ENCODE peak calls at places on chromosomes 5 and 9, in six cellular contexts. One of them, this sample, is unnamed.

GRCh38 chr5:159082491-159082890 is 17.2 kb downstream of the EBF1 start:
- DNase-seq in body of pancreas: no peak
- DNase-seq in esophagus squamous epithelium: no peak
- DNase-seq in adrenal gland: no peak
- DNase-seq in kidney: no peak
- DNase-seq in CD8-positive, alpha-beta memory T cell: no peak
- DNase-seq in this sample: no peak

GRCh38 chr9:35067056-35067455 is 5.4 kb downstream of the VCP start:
- DNase-seq in adrenal gland: no peak
- DNase-seq in CD8-positive, alpha-beta memory T cell: no peak
- DNase-seq in body of pancreas: no peak
- DNase-seq in kidney: no peak
- DNase-seq in esophagus squamous epithelium: no peak
- DNase-seq in this sample: no peak

GRCh38 chr9:128494108-128494742 is 10.3 kb upstream of the GLE1 start:
- DNase-seq in kidney: peak; percentile 93
- DNase-seq in esophagus squamous epithelium: no peak
- DNase-seq in body of pancreas: peak; percentile 70
- DNase-seq in adrenal gland: peak; percentile 56
- DNase-seq in CD8-positive, alpha-beta memory T cell: no peak
- DNase-seq in this sample: no peak

GRCh38 chr5:175617447-175617846 is 40.4 kb upstream of the HRH2 start:
- DNase-seq in kidney: no peak
- DNase-seq in adrenal gland: no peak
- DNase-seq in CD8-positive, alpha-beta memory T cell: no peak
- DNase-seq in esophagus squamous epithelium: no peak
- DNase-seq in body of pancreas: no peak
- DNase-seq in this sample: no peak

GRCh38 chr5:1435369-1435768 is 9.9 kb downstream of the SLC6A3 start:
- DNase-seq in kidney: no peak
- DNase-seq in adrenal gland: no peak
- DNase-seq in CD8-positive, alpha-beta memory T cell: no peak
- DNase-seq in body of pancreas: no peak
- DNase-seq in esophagus squamous epithelium: no peak
- DNase-seq in this sample: no peak

GRCh38 chr9:6931913-6932312 is 174.1 kb downstream of the KDM4C start:
- DNase-seq in kidney: no peak
- DNase-seq in CD8-positive, alpha-beta memory T cell: no peak
- DNase-seq in esophagus squamous epithelium: no peak
- DNase-seq in adrenal gland: peak; percentile 93
- DNase-seq in body of pancreas: peak; percentile 55
- DNase-seq in this sample: no peak

GRCh38 chr5:158485604-158486081 is 614.1 kb downstream of the EBF1 start:
- DNase-seq in CD8-positive, alpha-beta memory T cell: no peak
- DNase-seq in kidney: no peak
- DNase-seq in body of pancreas: no peak
- DNase-seq in adrenal gland: no peak
- DNase-seq in esophagus squamous epithelium: no peak
- DNase-seq in this sample: no peak

GRCh38 chr5:135220394-135221186 is 178.4 kb downstream of the MACROH2A1 start:
- DNase-seq in CD8-positive, alpha-beta memory T cell: no peak
- DNase-seq in body of pancreas: no peak
- DNase-seq in kidney: peak; percentile 32
- DNase-seq in adrenal gland: no peak
- DNase-seq in esophagus squamous epithelium: no peak
- DNase-seq in this sample: no peak

GRCh38 chr9:35515766-35516165 is 25.9 kb downstream of the RUSC2 start:
- DNase-seq in adrenal gland: no peak
- DNase-seq in CD8-positive, alpha-beta memory T cell: no peak
- DNase-seq in esophagus squamous epithelium: no peak
- DNase-seq in body of pancreas: peak; percentile 31
- DNase-seq in kidney: no peak
- DNase-seq in this sample: no peak

GRCh38 chr5:153968761-153969562 is 69.7 kb downstream of the FAM114A2 start:
- DNase-seq in esophagus squamous epithelium: no peak
- DNase-seq in CD8-positive, alpha-beta memory T cell: no peak
- DNase-seq in body of pancreas: peak; percentile 50
- DNase-seq in adrenal gland: no peak
- DNase-seq in kidney: no peak
- DNase-seq in this sample: no peak

GRCh38 chr5:153964201-153965101 is 74.3 kb downstream of the FAM114A2 start:
- DNase-seq in kidney: no peak
- DNase-seq in body of pancreas: no peak
- DNase-seq in esophagus squamous epithelium: no peak
- DNase-seq in CD8-positive, alpha-beta memory T cell: no peak
- DNase-seq in adrenal gland: peak; percentile 22
- DNase-seq in this sample: no peak

GRCh38 chr5:153960269-153961215 is 78.2 kb downstream of the FAM114A2 start:
- DNase-seq in adrenal gland: no peak
- DNase-seq in esophagus squamous epithelium: no peak
- DNase-seq in CD8-positive, alpha-beta memory T cell: peak; percentile 4
- DNase-seq in body of pancreas: no peak
- DNase-seq in kidney: no peak
- DNase-seq in this sample: no peak

GRCh38 chr5:153969563-153969895 is 69.2 kb downstream of the FAM114A2 start:
- DNase-seq in kidney: no peak
- DNase-seq in esophagus squamous epithelium: no peak
- DNase-seq in CD8-positive, alpha-beta memory T cell: no peak
- DNase-seq in body of pancreas: no peak
- DNase-seq in adrenal gland: no peak
- DNase-seq in this sample: no peak

DNA sequence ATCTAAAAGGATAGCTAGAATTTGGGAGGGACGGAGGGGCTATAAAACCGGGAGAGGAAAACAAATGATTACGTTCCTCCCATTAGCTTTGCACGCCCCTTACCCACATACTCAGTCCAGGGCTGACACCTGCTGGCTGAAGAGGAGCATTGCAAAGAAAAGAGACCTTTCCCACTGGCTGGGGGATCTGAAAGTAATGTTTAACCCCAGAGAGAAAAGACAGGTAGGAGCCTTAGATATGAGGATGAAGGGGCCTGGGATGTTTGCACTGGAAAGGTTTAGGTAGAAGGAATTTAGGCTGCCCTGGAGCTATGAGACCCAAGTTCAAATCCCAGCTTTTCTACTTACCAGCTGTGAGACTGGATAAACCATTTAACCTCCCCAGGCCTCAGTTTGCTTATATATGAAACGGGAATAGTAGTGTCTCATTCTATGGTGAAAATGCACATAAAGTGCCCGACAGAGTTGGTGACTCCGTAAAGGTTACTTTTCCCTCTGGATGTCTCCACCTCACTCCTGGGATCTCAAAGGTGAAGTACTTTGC is 73.5 kb downstream of the FAM114A2 start:
- DNase-seq in body of pancreas: peak; percentile 53
- DNase-seq in CD8-positive, alpha-beta memory T cell: peak; percentile 9
- DNase-seq in esophagus squamous epithelium: no peak
- DNase-seq in adrenal gland: peak; percentile 39
- DNase-seq in kidney: no peak
- DNase-seq in this sample: no peak
- H3K4me3 ChIP-seq in body of pancreas: no peak overlapping the region
- H3K4me3 ChIP-seq in CD8-positive, alpha-beta memory T cell: no peak overlapping the region
- H3K4me3 ChIP-seq in esophagus squamous epithelium: no peak overlapping the region
- H3K4me3 ChIP-seq in adrenal gland: peak overlapping the region; percentile 41
- H3K4me3 ChIP-seq in kidney: peak overlapping the region; percentile 21
- H3K4me3 ChIP-seq in this sample: no peak overlapping the region

GRCh38 chr9:136901516-136902258 is 15.4 kb downstream of the TRAF2 start:
- DNase-seq in adrenal gland: no peak
- DNase-seq in kidney: no peak
- DNase-seq in esophagus squamous epithelium: no peak
- DNase-seq in body of pancreas: peak; percentile 50
- DNase-seq in CD8-positive, alpha-beta memory T cell: peak; percentile 52
- DNase-seq in this sample: peak; percentile 53

GRCh38 chr9:136900556-136900955 is 14.2 kb downstream of the TRAF2 start:
- DNase-seq in adrenal gland: no peak
- DNase-seq in esophagus squamous epithelium: no peak
- DNase-seq in CD8-positive, alpha-beta memory T cell: no peak
- DNase-seq in body of pancreas: no peak
- DNase-seq in kidney: no peak
- DNase-seq in this sample: no peak

GRCh38 chr9:136900988-136901515 is 14.7 kb downstream of the TRAF2 start:
- DNase-seq in esophagus squamous epithelium: no peak
- DNase-seq in body of pancreas: peak; percentile 56
- DNase-seq in adrenal gland: no peak
- DNase-seq in CD8-positive, alpha-beta memory T cell: no peak
- DNase-seq in kidney: no peak
- DNase-seq in this sample: no peak

GRCh38 chr9:136903041-136903554 is 16.8 kb downstream of the TRAF2 start:
- DNase-seq in adrenal gland: no peak
- DNase-seq in kidney: no peak
- DNase-seq in CD8-positive, alpha-beta memory T cell: no peak
- DNase-seq in body of pancreas: peak; percentile 59
- DNase-seq in esophagus squamous epithelium: no peak
- DNase-seq in this sample: no peak

DNA sequence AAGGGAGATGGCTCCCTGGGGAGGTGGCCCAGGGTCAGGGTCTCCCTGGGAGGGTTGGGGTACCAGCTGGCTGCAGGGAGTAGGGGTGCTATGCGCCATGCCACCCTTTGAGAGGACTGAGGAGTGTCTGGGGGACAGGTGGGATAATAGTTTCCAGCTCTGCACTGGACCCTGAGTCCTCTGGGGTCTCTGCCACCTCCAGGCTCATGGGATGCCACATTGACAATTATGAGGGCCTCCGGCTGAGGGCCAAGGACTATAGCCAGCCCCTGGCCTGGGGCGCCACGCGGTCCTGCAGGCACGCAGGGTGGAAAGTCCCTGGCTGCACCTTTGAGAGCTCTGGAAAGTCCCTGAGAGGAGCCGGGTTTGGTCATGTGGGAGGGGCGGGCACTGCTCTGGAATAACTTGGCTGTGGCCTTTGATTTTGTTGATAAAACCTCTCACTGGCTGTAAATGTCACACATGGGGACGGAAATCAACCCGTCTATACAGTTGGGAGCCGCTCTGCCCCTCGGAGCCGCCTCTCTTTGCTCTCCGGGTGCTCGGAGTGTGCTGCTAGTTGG is 16.0 kb downstream of the TRAF2 start:
- DNase-seq in body of pancreas: peak; percentile 88
- DNase-seq in esophagus squamous epithelium: peak; percentile 19
- DNase-seq in adrenal gland: peak; percentile 96
- DNase-seq in kidney: peak; percentile 94
- DNase-seq in CD8-positive, alpha-beta memory T cell: peak; percentile 82
- DNase-seq in this sample: peak; percentile 88
- H3K4me1 ChIP-seq in body of pancreas: peaks cover 52% of the 10 kb centered on the region
- H3K4me1 ChIP-seq in esophagus squamous epithelium: peaks cover 37% of the 10 kb centered on the region
- H3K4me1 ChIP-seq in adrenal gland: peaks cover 14% of the 10 kb centered on the region
- H3K4me1 ChIP-seq in kidney: peaks cover 10% of the 10 kb centered on the region
- H3K4me1 ChIP-seq in CD8-positive, alpha-beta memory T cell: peaks cover 34% of the 10 kb centered on the region
- H3K4me1 ChIP-seq in this sample: peaks cover 21% of the 10 kb centered on the region

GRCh38 chr5:149514512-149514911 is 36.7 kb downstream of the CSNK1A1 start:
- DNase-seq in body of pancreas: no peak
- DNase-seq in adrenal gland: no peak
- DNase-seq in esophagus squamous epithelium: no peak
- DNase-seq in kidney: no peak
- DNase-seq in CD8-positive, alpha-beta memory T cell: no peak
- DNase-seq in this sample: no peak
- H3K36me3 ChIP-seq in body of pancreas: peaks cover 12% of the 10 kb centered on the region
- H3K36me3 ChIP-seq in adrenal gland: no peaks in the 10 kb centered on the region
- H3K36me3 ChIP-seq in esophagus squamous epithelium: peaks cover 76% of the 10 kb centered on the region
- H3K36me3 ChIP-seq in kidney: peaks cover 16% of the 10 kb centered on the region
- H3K36me3 ChIP-seq in CD8-positive, alpha-beta memory T cell: peaks cover 27% of the 10 kb centered on the region
- H3K36me3 ChIP-seq in this sample: peaks cover 36% of the 10 kb centered on the region

DNA sequence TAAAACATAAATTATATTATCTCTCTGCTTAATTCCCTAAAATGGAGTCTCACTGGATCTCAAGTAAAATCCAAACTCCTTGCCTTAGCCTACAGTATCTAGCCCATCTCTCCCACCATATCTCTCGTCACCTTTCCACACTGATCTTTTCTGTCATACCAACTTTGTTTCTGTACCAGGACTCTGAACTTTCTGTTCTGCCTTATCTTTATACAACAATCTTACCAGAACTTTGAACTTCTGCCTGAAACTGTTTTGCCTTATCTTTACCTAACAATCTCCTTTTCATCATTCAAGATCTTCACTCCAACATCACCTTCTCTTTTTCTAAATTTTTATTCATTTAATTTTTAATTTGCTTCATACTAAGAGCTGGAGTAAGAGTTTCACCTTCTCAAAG is 139.0 kb downstream of the CPLANE1 start:
- DNase-seq in esophagus squamous epithelium: no peak
- DNase-seq in CD8-positive, alpha-beta memory T cell: no peak
- DNase-seq in kidney: no peak
- DNase-seq in body of pancreas: no peak
- DNase-seq in adrenal gland: no peak
- DNase-seq in this sample: no peak
- H3K4me3 ChIP-seq in esophagus squamous epithelium: no peak overlapping the region
- H3K4me3 ChIP-seq in CD8-positive, alpha-beta memory T cell: no peak overlapping the region
- H3K4me3 ChIP-seq in kidney: no peak overlapping the region
- H3K4me3 ChIP-seq in body of pancreas: no peak overlapping the region
- H3K4me3 ChIP-seq in adrenal gland: no peak overlapping the region
- H3K4me3 ChIP-seq in this sample: no peak overlapping the region

GRCh38 chr5:126355940-126356339 is 67.3 kb upstream of the GRAMD2B start:
- DNase-seq in kidney: no peak
- DNase-seq in CD8-positive, alpha-beta memory T cell: no peak
- DNase-seq in body of pancreas: no peak
- DNase-seq in adrenal gland: no peak
- DNase-seq in esophagus squamous epithelium: no peak
- DNase-seq in this sample: no peak
- H3K4me1 ChIP-seq in kidney: peaks cover 10% of the 10 kb centered on the region
- H3K4me1 ChIP-seq in CD8-positive, alpha-beta memory T cell: peaks cover 12% of the 10 kb centered on the region
- H3K4me1 ChIP-seq in body of pancreas: no peaks in the 10 kb centered on the region
- H3K4me1 ChIP-seq in adrenal gland: no peaks in the 10 kb centered on the region
- H3K4me1 ChIP-seq in esophagus squamous epithelium: peaks cover 8% of the 10 kb centered on the region
- H3K4me1 ChIP-seq in this sample: no peaks in the 10 kb centered on the region

DNA sequence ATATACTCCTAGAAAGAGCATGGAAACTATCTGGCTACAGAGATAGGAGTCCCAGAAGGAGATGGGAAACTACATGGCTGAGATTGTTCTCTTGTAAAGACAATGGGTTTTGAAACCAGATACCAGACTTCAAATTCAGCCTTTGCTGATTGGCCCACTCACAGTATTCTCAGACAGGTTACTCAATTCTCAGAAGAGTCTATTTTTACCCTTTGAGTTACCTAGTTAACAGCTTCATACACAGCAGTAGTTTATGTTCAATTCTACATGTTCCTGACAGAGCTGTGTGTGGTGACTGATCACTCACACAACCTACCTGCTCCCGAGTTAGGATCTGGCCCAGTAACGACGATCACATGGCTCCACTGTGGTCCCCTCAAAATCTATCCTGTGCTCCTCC is 14.0 kb downstream of the ZFP62 start:
- DNase-seq in adrenal gland: no peak
- DNase-seq in esophagus squamous epithelium: no peak
- DNase-seq in kidney: no peak
- DNase-seq in CD8-positive, alpha-beta memory T cell: no peak
- DNase-seq in body of pancreas: no peak
- DNase-seq in this sample: no peak
- H3K36me3 ChIP-seq in adrenal gland: no peaks in the 10 kb centered on the region
- H3K36me3 ChIP-seq in esophagus squamous epithelium: peaks cover 62% of the 10 kb centered on the region
- H3K36me3 ChIP-seq in kidney: peaks cover 33% of the 10 kb centered on the region
- H3K36me3 ChIP-seq in CD8-positive, alpha-beta memory T cell: peaks cover 25% of the 10 kb centered on the region
- H3K36me3 ChIP-seq in body of pancreas: peaks cover 21% of the 10 kb centered on the region
- H3K36me3 ChIP-seq in this sample: peaks cover 31% of the 10 kb centered on the region

GRCh38 chr9:113963914-113964739 is 88.0 kb downstream of the ZNF618 start:
- DNase-seq in kidney: no peak
- DNase-seq in esophagus squamous epithelium: no peak
- DNase-seq in body of pancreas: no peak
- DNase-seq in adrenal gland: no peak
- DNase-seq in CD8-positive, alpha-beta memory T cell: no peak
- DNase-seq in this sample: no peak
- H3K4me3 ChIP-seq in kidney: no peak overlapping the region
- H3K4me3 ChIP-seq in esophagus squamous epithelium: no peak overlapping the region
- H3K4me3 ChIP-seq in body of pancreas: no peak overlapping the region
- H3K4me3 ChIP-seq in adrenal gland: no peak overlapping the region
- H3K4me3 ChIP-seq in CD8-positive, alpha-beta memory T cell: no peak overlapping the region
- H3K4me3 ChIP-seq in this sample: no peak overlapping the region